ENCODE peak calls at places on chromosome 16, in four cellular contexts. One of them, this sample, is unnamed.

GRCh38 chr16:17635183-17635582 is 164.4 kb upstream of the XYLT1 start:
- DNase-seq in activated T-cell treated with anti-CD3 and anti-CD28 coated beads, Interleukin-2, amount 50 U/mL, for 48 hours: no peak
- DNase-seq in frontal cortex: no peak
- DNase-seq in stimulated activated CD4-positive, alpha-beta T cell treated with anti-CD3 and anti-CD28 coated beads, TNF-alpha, amount 100 ng/mL, for 48 hours: no peak
- DNase-seq in this sample: no peak

GRCh38 chr16:78584991-78585390 is 485.5 kb downstream of the WWOX start:
- DNase-seq in activated T-cell treated with anti-CD3 and anti-CD28 coated beads, Interleukin-2, amount 50 U/mL, for 48 hours: no peak
- DNase-seq in frontal cortex: no peak
- DNase-seq in stimulated activated CD4-positive, alpha-beta T cell treated with anti-CD3 and anti-CD28 coated beads, TNF-alpha, amount 100 ng/mL, for 48 hours: no peak
- DNase-seq in this sample: no peak

GRCh38 chr16:3492356-3492755 is 2.9 kb downstream of the C16orf90 start:
- DNase-seq in frontal cortex: no peak
- DNase-seq in activated T-cell treated with anti-CD3 and anti-CD28 coated beads, Interleukin-2, amount 50 U/mL, for 48 hours: no peak
- DNase-seq in stimulated activated CD4-positive, alpha-beta T cell treated with anti-CD3 and anti-CD28 coated beads, TNF-alpha, amount 100 ng/mL, for 48 hours: no peak
- DNase-seq in this sample: no peak

GRCh38 chr16:2043296-2043979 is 4.2 kb downstream of the NTHL1 start:
- DNase-seq in frontal cortex: no peak
- DNase-seq in stimulated activated CD4-positive, alpha-beta T cell treated with anti-CD3 and anti-CD28 coated beads, TNF-alpha, amount 100 ng/mL, for 48 hours: no peak
- DNase-seq in activated T-cell treated with anti-CD3 and anti-CD28 coated beads, Interleukin-2, amount 50 U/mL, for 48 hours: no peak
- DNase-seq in this sample: peak

GRCh38 chr16:54718376-54718775 is 212.3 kb upstream of the IRX5 start:
- DNase-seq in stimulated activated CD4-positive, alpha-beta T cell treated with anti-CD3 and anti-CD28 coated beads, TNF-alpha, amount 100 ng/mL, for 48 hours: no peak
- DNase-seq in activated T-cell treated with anti-CD3 and anti-CD28 coated beads, Interleukin-2, amount 50 U/mL, for 48 hours: no peak
- DNase-seq in frontal cortex: no peak
- DNase-seq in this sample: no peak

GRCh38 chr16:80947708-80948615 is 58.7 kb downstream of the CMC2 start:
- DNase-seq in activated T-cell treated with anti-CD3 and anti-CD28 coated beads, Interleukin-2, amount 50 U/mL, for 48 hours: no peak
- DNase-seq in frontal cortex: no peak
- DNase-seq in stimulated activated CD4-positive, alpha-beta T cell treated with anti-CD3 and anti-CD28 coated beads, TNF-alpha, amount 100 ng/mL, for 48 hours: no peak
- DNase-seq in this sample: no peak

GRCh38 chr16:79850348-79850747 is 249.8 kb upstream of the MAF start:
- DNase-seq in frontal cortex: no peak
- DNase-seq in activated T-cell treated with anti-CD3 and anti-CD28 coated beads, Interleukin-2, amount 50 U/mL, for 48 hours: no peak
- DNase-seq in stimulated activated CD4-positive, alpha-beta T cell treated with anti-CD3 and anti-CD28 coated beads, TNF-alpha, amount 100 ng/mL, for 48 hours: no peak
- DNase-seq in this sample: no peak

GRCh38 chr16:56353054-56353921 is 72.1 kb downstream of the AMFR start:
- DNase-seq in stimulated activated CD4-positive, alpha-beta T cell treated with anti-CD3 and anti-CD28 coated beads, TNF-alpha, amount 100 ng/mL, for 48 hours: no peak
- DNase-seq in frontal cortex: no peak
- DNase-seq in activated T-cell treated with anti-CD3 and anti-CD28 coated beads, Interleukin-2, amount 50 U/mL, for 48 hours: no peak
- DNase-seq in this sample: no peak

GRCh38 chr16:28556914-28557320 is 3.2 kb downstream of the SGF29 start:
- DNase-seq in stimulated activated CD4-positive, alpha-beta T cell treated with anti-CD3 and anti-CD28 coated beads, TNF-alpha, amount 100 ng/mL, for 48 hours: no peak
- DNase-seq in frontal cortex: no peak
- DNase-seq in activated T-cell treated with anti-CD3 and anti-CD28 coated beads, Interleukin-2, amount 50 U/mL, for 48 hours: no peak
- DNase-seq in this sample: no peak

GRCh38 chr16:12661656-12662172 is 142.0 kb downstream of the CPPED1 start:
- DNase-seq in frontal cortex: no peak
- DNase-seq in stimulated activated CD4-positive, alpha-beta T cell treated with anti-CD3 and anti-CD28 coated beads, TNF-alpha, amount 100 ng/mL, for 48 hours: no peak
- DNase-seq in activated T-cell treated with anti-CD3 and anti-CD28 coated beads, Interleukin-2, amount 50 U/mL, for 48 hours: peak
- DNase-seq in this sample: no peak

GRCh38 chr16:10317425-10318001 is 68.3 kb upstream of the ATF7IP2 start:
- DNase-seq in activated T-cell treated with anti-CD3 and anti-CD28 coated beads, Interleukin-2, amount 50 U/mL, for 48 hours: no peak
- DNase-seq in stimulated activated CD4-positive, alpha-beta T cell treated with anti-CD3 and anti-CD28 coated beads, TNF-alpha, amount 100 ng/mL, for 48 hours: no peak
- DNase-seq in frontal cortex: no peak
- DNase-seq in this sample: no peak

GRCh38 chr16:75732871-75733270 is 6.6 kb upstream of the CPHXL start:
- DNase-seq in stimulated activated CD4-positive, alpha-beta T cell treated with anti-CD3 and anti-CD28 coated beads, TNF-alpha, amount 100 ng/mL, for 48 hours: no peak
- DNase-seq in frontal cortex: no peak
- DNase-seq in activated T-cell treated with anti-CD3 and anti-CD28 coated beads, Interleukin-2, amount 50 U/mL, for 48 hours: no peak
- DNase-seq in this sample: peak

GRCh38 chr16:67294927-67295326 is 15.6 kb downstream of the PLEKHG4 start:
- DNase-seq in frontal cortex: no peak
- DNase-seq in stimulated activated CD4-positive, alpha-beta T cell treated with anti-CD3 and anti-CD28 coated beads, TNF-alpha, amount 100 ng/mL, for 48 hours: no peak
- DNase-seq in activated T-cell treated with anti-CD3 and anti-CD28 coated beads, Interleukin-2, amount 50 U/mL, for 48 hours: no peak
- DNase-seq in this sample: no peak

GRCh38 chr16:88424536-88425230 is 28.4 kb upstream of the ZFPM1 start:
- DNase-seq in stimulated activated CD4-positive, alpha-beta T cell treated with anti-CD3 and anti-CD28 coated beads, TNF-alpha, amount 100 ng/mL, for 48 hours: no peak
- DNase-seq in frontal cortex: no peak
- DNase-seq in activated T-cell treated with anti-CD3 and anti-CD28 coated beads, Interleukin-2, amount 50 U/mL, for 48 hours: no peak
- DNase-seq in this sample: no peak

GRCh38 chr16:58121132-58121531 is 8.0 kb downstream of the CFAP20 start:
- DNase-seq in stimulated activated CD4-positive, alpha-beta T cell treated with anti-CD3 and anti-CD28 coated beads, TNF-alpha, amount 100 ng/mL, for 48 hours: no peak
- DNase-seq in frontal cortex: no peak
- DNase-seq in activated T-cell treated with anti-CD3 and anti-CD28 coated beads, Interleukin-2, amount 50 U/mL, for 48 hours: no peak
- DNase-seq in this sample: no peak